ENCODE peak calls at places on chromosomes 6 and 20, in seven cellular contexts. Y, S, R, I, F, Z and H are unnamed samples.

GRCh38 chr6:144415014-144415413 is 129.9 kb downstream of the UTRN start:
- DNase-seq in Y (no peak), S (no peak), R (peak; percentile 75), I (no peak), F (no peak), Z (no peak), H (no peak)

GRCh38 chr20:10761232-10761631 is 87.4 kb upstream of the JAG1 start:
- DNase-seq in Y (no peak), S (no peak), R (peak; percentile 65), I (no peak), F (no peak), Z (no peak), H (no peak)

GRCh38 chr6:16344756-16345155 is 106.4 kb downstream of the GMPR start:
- DNase-seq in Y (no peak), S (no peak), R (peak; percentile 86), I (no peak), F (no peak), Z (no peak), H (no peak)

GRCh38 chr20:50991076-50991475 is 31.8 kb downstream of the KCNG1 start:
- DNase-seq in Y (no peak), S (no peak), R (no peak), I (no peak), F (no peak), Z (no peak), H (no peak)

GRCh38 chr6:114936060-114936459 is 593.2 kb upstream of the HS3ST5 start:
- DNase-seq in Y (peak; percentile 11), S (no peak), R (no peak), I (no peak), F (no peak), Z (no peak), H (no peak)

GRCh38 chr6:106629103-106629858 is at the start of the genes QRSL1 and RTN4IP1:
- DNase-seq in Y (peak; percentile 93), S (peak; percentile 89), R (peak; percentile 94), I (peak; percentile 88), F (peak; percentile 83), Z (peak; percentile 91), H (peak; percentile 87)

GRCh38 chr20:64038252-64038578 is 2.2 kb downstream of the C20orf204 start:
- DNase-seq in Y (no peak), S (no peak), R (no peak), I (no peak), F (no peak), Z (no peak), H (no peak)

GRCh38 chr20:32112862-32113261 is 3.3 kb downstream of the TM9SF4 start:
- DNase-seq in Y (no peak), S (no peak), R (no peak), I (no peak), F (no peak), Z (peak; percentile 65), H (no peak)

GRCh38 chr6:157974341-157974894 is 7.2 kb upstream of the SYNJ2 start:
- DNase-seq in Y (no peak), S (no peak), R (peak; percentile 73), I (no peak), F (no peak), Z (no peak), H (no peak)

GRCh38 chr20:63330084-63330760 is 30.9 kb downstream of the CHRNA4 start:
- DNase-seq in Y (no peak), S (no peak), R (no peak), I (peak; percentile 39), F (no peak), Z (no peak), H (no peak)

GRCh38 chr6:160077526-160077925 is 44.1 kb upstream of the SLC22A1 start:
- DNase-seq in Y (no peak), S (no peak), R (peak; percentile 13), I (no peak), F (no peak), Z (no peak), H (no peak)

GRCh38 chr6:148441454-148441911 is 98.8 kb downstream of the SASH1 start:
- DNase-seq in Y (no peak), S (no peak), R (peak; percentile 65), I (no peak), F (no peak), Z (no peak), H (no peak)

GRCh38 chr6:6842301-6842700 is 253.8 kb downstream of the LY86 start:
- DNase-seq in Y (no peak), S (no peak), R (no peak), I (no peak), F (no peak), Z (no peak), H (no peak)

GRCh38 chr6:148945311-148946021 is 198.6 kb downstream of the UST start:
- DNase-seq in Y (no peak), S (no peak), R (no peak), I (no peak), F (no peak), Z (no peak), H (no peak)

GRCh38 chr6:72699142-72699541 is 77.3 kb downstream of the KCNQ5 start:
- DNase-seq in Y (no peak), S (no peak), R (no peak), I (no peak), F (no peak), Z (no peak), H (no peak)

GRCh38 chr6:53513056-53513455 is 31.8 kb downstream of the GCLC start:
- DNase-seq in Y (no peak), S (no peak), R (no peak), I (no peak), F (no peak), Z (no peak), H (no peak)

GRCh38 chr6:31572041-31572911 is at the start of gene LTA:
- DNase-seq in Y (no peak), S (no peak), R (no peak), I (no peak), F (no peak), Z (no peak), H (no peak)

GRCh38 chr20:58372836-58373235 is 16.2 kb upstream of the VAPB start:
- DNase-seq in Y (peak; percentile 31), S (no peak), R (no peak), I (no peak), F (no peak), Z (no peak), H (no peak)

GRCh38 chr20:1232538-1233111 is 6.8 kb downstream of the RAD21L1 start:
- DNase-seq in Y (no peak), S (no peak), R (no peak), I (no peak), F (no peak), Z (no peak), H (no peak)

GRCh38 chr6:69584536-69584912 is 212.3 kb downstream of the LMBRD1 start:
- DNase-seq in Y (no peak), S (no peak), R (peak; percentile 3), I (no peak), F (no peak), Z (no peak), H (no peak)

GRCh38 chr6:38080889-38081288 is 261.4 kb downstream of the ZFAND3 start:
- DNase-seq in Y (no peak), S (no peak), R (peak; percentile 30), I (no peak), F (no peak), Z (no peak), H (no peak)

GRCh38 chr20:62522748-62523396 is 47.1 kb upstream of the GATA5 start:
- DNase-seq in Y (no peak), S (no peak), R (no peak), I (no peak), F (no peak), Z (no peak), H (no peak)

GRCh38 chr20:44066645-44067606 is 120.1 kb downstream of the JPH2 start:
- DNase-seq in Y (no peak), S (no peak), R (no peak), I (no peak), F (no peak), Z (no peak), H (no peak)
- H3K27ac ChIP-seq in Y (no peak overlapping the region), S (no peak overlapping the region), R (no peak overlapping the region), I (no peak overlapping the region), F (no peak overlapping the region), Z (no peak overlapping the region), H (no peak overlapping the region)

GRCh38 chr6:78025501-78025900 is 372.7 kb downstream of the MEI4 start:
- DNase-seq in Y (no peak), S (no peak), R (no peak), I (no peak), F (no peak), Z (no peak), H (no peak)

GRCh38 chr6:78031228-78031627 is 378.4 kb downstream of the MEI4 start:
- DNase-seq in Y (no peak), S (no peak), R (no peak), I (no peak), F (no peak), Z (no peak), H (no peak)
- H3K27ac ChIP-seq in Y (no peak overlapping the region), S (no peak overlapping the region), R (no peak overlapping the region), I (no peak overlapping the region), F (no peak overlapping the region), Z (no peak overlapping the region), H (no peak overlapping the region)

GRCh38 chr6:12803486-12803885 is 86.9 kb downstream of the PHACTR1 start:
- DNase-seq in Y (no peak), S (no peak), R (no peak), I (no peak), F (no peak), Z (no peak), H (no peak)
- H3K27ac ChIP-seq in Y (no peak overlapping the region), S (no peak overlapping the region), R (no peak overlapping the region), I (no peak overlapping the region), F (no peak overlapping the region), Z (no peak overlapping the region), H (no peak overlapping the region)

GRCh38 chr6:13526339-13526717 is 38.9 kb upstream of the GFOD1 start:
- DNase-seq in Y (no peak), S (no peak), R (no peak), I (no peak), F (no peak), Z (no peak), H (no peak)

GRCh38 chr6:13522639-13523038 is 35.2 kb upstream of the GFOD1 start:
- DNase-seq in Y (no peak), S (no peak), R (peak; percentile 60), I (no peak), F (no peak), Z (no peak), H (no peak)

GRCh38 chr6:13523826-13524622 is 36.6 kb upstream of the GFOD1 start:
- DNase-seq in Y (no peak), S (no peak), R (no peak), I (peak; percentile 75), F (no peak), Z (no peak), H (no peak)

GRCh38 chr6:13526718-13527668 is 39.6 kb upstream of the GFOD1 start:
- DNase-seq in Y (no peak), S (no peak), R (no peak), I (peak; percentile 78), F (no peak), Z (peak; percentile 53), H (no peak)

DNA sequence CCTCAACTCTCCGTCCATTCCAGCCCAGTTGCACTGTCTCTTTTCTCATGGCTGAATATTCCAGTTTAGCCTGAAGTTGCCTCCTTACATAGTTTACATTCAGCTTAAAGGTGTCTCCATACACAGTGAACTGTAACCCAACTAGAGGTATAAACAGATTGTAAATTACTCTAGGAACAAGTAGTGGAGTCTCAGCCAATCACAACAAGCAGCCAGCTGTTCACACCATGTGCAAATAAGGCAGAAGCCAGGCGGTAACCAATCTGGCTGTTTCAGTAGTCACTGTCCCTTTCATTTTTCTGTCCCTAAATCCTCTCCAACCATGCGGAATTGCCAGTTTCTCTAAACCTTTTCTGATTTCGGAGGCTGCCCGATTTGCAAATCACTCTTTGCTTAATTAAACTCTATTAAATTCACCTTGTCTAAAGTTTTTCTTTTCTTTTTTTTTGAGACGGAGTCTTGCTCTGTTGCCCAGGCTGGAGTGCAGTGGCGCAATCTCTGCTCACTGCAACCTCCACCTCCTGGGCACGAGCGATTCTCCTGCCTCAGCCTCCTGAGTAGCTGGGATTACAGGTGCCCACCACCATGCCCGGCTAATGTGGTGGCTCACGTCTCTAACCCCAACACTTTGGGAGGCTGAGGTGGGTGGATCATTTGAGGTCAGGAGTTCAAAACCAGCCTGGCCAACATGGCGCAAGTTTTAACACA is 37.6 kb upstream of the GFOD1 start:
- DNase-seq in Y (no peak), S (no peak), R (no peak), I (no peak), F (no peak), Z (no peak), H (no peak)
- H3K27ac ChIP-seq in Y (no peak overlapping the region), S (no peak overlapping the region), R (no peak overlapping the region), I (peak overlapping the region; percentile 93), F (no peak overlapping the region), Z (no peak overlapping the region), H (no peak overlapping the region)